ENCODE peak calls at places on chromosomes 13 and 19, in six cellular contexts. P is esophagus muscularis mucosa, X is IMR-90, S is uterus, B is testis, G is Peyer's patch. H is an unnamed sample.
A peak's percentile ranks its signal among the peaks of the same experiment; 100 is the strongest.

GRCh38 chr19:1146418-1146711 is 27.7 kb downstream of the SBNO2 start:
- DNase-seq in B (no peak), G (no peak), P (no peak), S (no peak), X (no peak), H (no peak)

GRCh38 chr13:94829201-94829600 is 116.9 kb upstream of the SOX21 start:
- DNase-seq in B (no peak), X (no peak), S (no peak), P (no peak), G (no peak), H (no peak)

GRCh38 chr13:74068471-74068870 is 65.7 kb downstream of the KLF12 start:
- DNase-seq in P (no peak), S (no peak), X (no peak), B (no peak), G (no peak), H (no peak)

GRCh38 chr19:33203529-33203928 is 9.4 kb downstream of the LRP3 start:
- DNase-seq in S (no peak), X (no peak), P (no peak), B (no peak), G (no peak), H (no peak)

GRCh38 chr13:20525144-20525600 is 485 bp downstream of the CRYL1 start:
- DNase-seq in B (peak; percentile 26), G (peak; percentile 66), P (no peak), X (no peak), S (peak; percentile 23), H (peak; percentile 33)

GRCh38 chr13:22218784-22219183 is 547.9 kb downstream of the FGF9 start:
- DNase-seq in G (no peak), S (no peak), P (no peak), B (no peak), X (no peak), H (no peak)

GRCh38 chr19:34962281-34962944 is 1.6 kb downstream of the ZNF792 start:
- DNase-seq in S (peak; percentile 32), X (peak; percentile 16), B (no peak), G (peak; percentile 59), P (no peak), H (no peak)

GRCh38 chr19:51366999-51367564 is 894 bp upstream of the ETFB start:
- DNase-seq in G (peak; percentile 63), B (peak; percentile 21), P (no peak), S (no peak), X (no peak), H (no peak)

GRCh38 chr13:95553614-95554385 is 1.3 kb downstream of the CLDN10 start:
- DNase-seq in P (no peak), G (no peak), S (no peak), B (no peak), X (no peak), H (no peak)

GRCh38 chr19:35194022-35194984 is 34.2 kb downstream of the FAM187B start:
- DNase-seq in P (no peak), S (no peak), G (no peak), B (no peak), X (no peak), H (no peak)

GRCh38 chr19:4120531-4120930 is 3.4 kb downstream of the MAP2K2 start:
- DNase-seq in X (peak; percentile 63), S (no peak), B (no peak), P (no peak), G (no peak), H (no peak)

GRCh38 chr19:18991468-18991867 is 41.8 kb downstream of the SUGP2 start:
- DNase-seq in X (no peak), B (no peak), P (no peak), G (no peak), S (no peak), H (no peak)

GRCh38 chr13:19845758-19846157 is 17.7 kb downstream of the ZMYM5 start:
- DNase-seq in B (no peak), P (no peak), X (peak; percentile 99), G (no peak), S (peak; percentile 75), H (no peak)

GRCh38 chr13:113090415-113090770 is 15.2 kb upstream of the F7 start:
- DNase-seq in P (no peak), G (no peak), X (no peak), S (no peak), B (no peak), H (no peak)

GRCh38 chr13:33744589-33745369 is 73.2 kb upstream of the RFC3 start:
- DNase-seq in P (no peak), B (peak; percentile 50), X (no peak), G (no peak), S (no peak), H (no peak)

GRCh38 chr13:75959861-75960481 is 323.8 kb downstream of the LMO7 start:
- DNase-seq in X (no peak), G (no peak), S (no peak), B (no peak), P (no peak), H (no peak)

GRCh38 chr13:99998261-99998660 is 16.7 kb downstream of the ZIC2 start:
- DNase-seq in X (no peak), G (no peak), P (no peak), B (no peak), S (no peak), H (no peak)

GRCh38 chr13:50712469-50712868 is 131.0 kb downstream of the DLEU7 start:
- DNase-seq in G (no peak), X (no peak), S (no peak), B (no peak), P (no peak), H (no peak)

GRCh38 chr13:33968520-33969507 is 150.9 kb downstream of the RFC3 start:
- DNase-seq in B (no peak), P (no peak), S (no peak), X (no peak), G (no peak), H (no peak)

GRCh38 chr19:52638601-52639000 is 446 bp upstream of the ZNF83 start:
- DNase-seq in B (peak; percentile 24), S (peak; percentile 43), P (no peak), X (peak; percentile 69), G (peak; percentile 54), H (no peak)

GRCh38 chr13:76680112-76680511 is 206.1 kb downstream of the KCTD12 start:
- DNase-seq in X (no peak), B (no peak), S (no peak), P (no peak), G (no peak), H (no peak)

GRCh38 chr19:4768934-4769777 is 22.4 kb upstream of the FEM1A start:
- DNase-seq in S (peak; percentile 87), B (peak; percentile 95), G (peak; percentile 82), X (peak; percentile 82), P (no peak), H (peak; percentile 68)

GRCh38 chr19:35790981-35791813 is 15.8 kb downstream of the ARHGAP33 start:
- DNase-seq in B (no peak), G (no peak), P (no peak), X (no peak), S (no peak), H (no peak)

GRCh38 chr13:42973581-42973980 is 18.5 kb downstream of the EPSTI1 start:
- DNase-seq in B (no peak), G (no peak), X (no peak), S (no peak), P (no peak), H (no peak)

GRCh38 chr13:112777637-112778406 is 88.0 kb downstream of the ATP11A start:
- DNase-seq in B (no peak), S (no peak), P (no peak), X (no peak), G (peak; percentile 26), H (no peak)

GRCh38 chr19:45862271-45862563 is 730 bp downstream of the SYMPK start:
- DNase-seq in X (no peak), B (no peak), G (no peak), P (no peak), S (no peak), H (no peak)

GRCh38 chr19:45864629-45865082 is 530 bp downstream of the FOXA3 start:
- DNase-seq in S (no peak), P (no peak), X (no peak), G (no peak), B (no peak), H (no peak)

GRCh38 chr19:45863335-45863839 is 440 bp upstream of the SYMPK start:
- DNase-seq in P (no peak), X (no peak), G (no peak), B (no peak), S (no peak), H (no peak)

GRCh38 chr19:45863840-45864628 is at the start of gene FOXA3:
- DNase-seq in P (no peak), X (peak; percentile 17), G (peak; percentile 78), B (no peak), S (no peak), H (peak; percentile 27)

GRCh38 chr19:45862564-45863334 is at the start of gene SYMPK:
- DNase-seq in P (peak; percentile 99), X (peak; percentile 97), S (peak; percentile 98), G (peak; percentile 99), B (peak; percentile 99), H (peak; percentile 98)
- TF ChIP-seq POLR2A in P (peak; percentile 36), X (peak; percentile 64), S (peak; percentile 76), G (no peak), B (peak; percentile 28), H (peak; percentile 82)

GRCh38 chr19:42577016-42577415 is 17.7 kb downstream of the CEACAM8 start:
- DNase-seq in S (no peak), X (no peak), G (no peak), P (no peak), B (no peak), H (no peak)

GRCh38 chr19:42573642-42574041 is 21.1 kb downstream of the CEACAM8 start:
- DNase-seq in P (no peak), G (no peak), S (no peak), B (no peak), X (no peak), H (no peak)

GRCh38 chr19:42571136-42571535 is 23.6 kb downstream of the CEACAM8 start:
- DNase-seq in B (no peak), X (no peak), S (no peak), G (no peak), P (no peak), H (no peak)

DNA sequence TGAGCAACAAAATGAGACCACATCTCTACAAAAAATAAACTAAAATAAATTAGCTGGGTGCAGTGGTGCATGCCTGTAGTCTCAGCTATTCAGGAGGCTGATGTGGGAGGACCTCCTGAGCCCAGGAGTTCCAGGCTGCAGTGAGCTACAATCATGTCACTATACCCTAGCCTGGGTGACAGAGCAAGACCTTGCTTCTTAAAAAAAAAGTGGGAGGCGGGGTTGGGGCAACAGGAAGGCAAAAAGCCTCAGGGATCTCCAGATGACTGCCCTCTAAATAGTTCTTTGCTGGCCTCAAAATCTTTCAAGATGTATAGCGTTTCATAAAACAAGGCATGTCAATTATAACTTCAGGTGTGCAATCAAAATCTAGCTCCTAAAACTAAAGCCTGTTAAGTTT is 18.5 kb downstream of the CEACAM8 start:
- DNase-seq in G (no peak), P (no peak), X (no peak), B (no peak), S (no peak), H (no peak)
- H3K4me1 ChIP-seq in G (no peaks in the 10 kb centered on the region), P (no peaks in the 10 kb centered on the region), X (no peaks in the 10 kb centered on the region), B (no peaks in the 10 kb centered on the region), S (no peaks in the 10 kb centered on the region), H (no peaks in the 10 kb centered on the region)

GRCh38 chr19:16676101-16676798 is 15.3 kb downstream of the TMEM38A start:
- DNase-seq in G (no peak), P (no peak), S (no peak), X (no peak), B (no peak), H (no peak)
- H3K4me3 ChIP-seq in G (no peak overlapping the region), P (no peak overlapping the region), S (no peak overlapping the region), X (no peak overlapping the region), B (no peak overlapping the region), H (no peak overlapping the region)

GRCh38 chr19:39125554-39126311 is at the start of gene PAK4:
- DNase-seq in G (peak; percentile 99), P (peak; percentile 99), B (peak; percentile 98), X (peak; percentile 96), S (peak; percentile 98), H (peak; percentile 97)
- TF ChIP-seq POLR2A in G (peak; percentile 66), P (no peak), B (peak; percentile 13), X (peak; percentile 59), S (peak; percentile 54), H (peak; percentile 30)

H was measured in gastrocnemius medialis.